ENCODE peak calls at places on chromosomes 3 and 15, in ten cellular contexts. J is germinal center; V is RWPE2; S is T-helper 1 cell; L is nephron progenitor cell; I is fibroblast of lung; B is Daoy; U is frontal cortex; W is activated naive CD4-positive, alpha-beta T cell treated with anti-CD3 and anti-CD28 coated beads for 36 hours; T is stimulated activated CD4-positive, alpha-beta T cell treated with anti-CD3 and anti-CD28 coated beads, Interleukin-1b, Interleukin-23, amount 100 ng/mL, for 24 hours. M is an unnamed sample.
A peak's percentile ranks its signal among the peaks of the same experiment; 100 is the strongest.

GRCh38 chr3:46998121-46998851 is 18.8 kb downstream of the NBEAL2 start:
- DNase-seq in J (peak; percentile 79), V (peak; percentile 44), S (peak; percentile 56), L (peak; percentile 79), I (peak; percentile 39), B (peak; percentile 76), U (peak; percentile 73), W (peak; percentile 81), T (no peak), M (peak; percentile 99)

GRCh38 chr15:32119694-32120330 is 89.5 kb downstream of the CHRNA7 start:
- DNase-seq in J (no peak), V (no peak), S (no peak), L (no peak), I (no peak), B (peak; percentile 18), U (no peak), W (no peak), T (no peak), M (no peak)

GRCh38 chr15:73732911-73733310 is 20.2 kb downstream of the INSYN1 start:
- DNase-seq in J (no peak), V (no peak), S (no peak), L (no peak), I (no peak), B (no peak), U (no peak), W (no peak), T (no peak), M (no peak)

GRCh38 chr3:13348671-13349396 is 71.3 kb downstream of the NUP210 start:
- DNase-seq in J (no peak), V (no peak), S (no peak), L (peak; percentile 27), I (no peak), B (no peak), U (peak; percentile 40), W (no peak), T (no peak), M (no peak)

GRCh38 chr3:171001957-171002694 is 24.4 kb downstream of the SLC2A2 start:
- DNase-seq in J (no peak), V (no peak), S (no peak), L (no peak), I (peak; percentile 38), B (peak; percentile 65), U (no peak), W (no peak), T (no peak), M (no peak)

GRCh38 chr15:79474252-79474651 is 42.1 kb downstream of the MINAR1 start:
- DNase-seq in J (no peak), V (no peak), S (no peak), L (no peak), I (peak; percentile 61), B (no peak), U (no peak), W (no peak), T (no peak), M (no peak)

GRCh38 chr3:125684199-125684598 is 88.9 kb upstream of the OSBPL11 start:
- DNase-seq in J (no peak), V (no peak), S (no peak), L (peak; percentile 54), I (peak; percentile 81), B (no peak), U (no peak), W (no peak), T (no peak), M (no peak)

GRCh38 chr3:64548200-64548889 is 139.5 kb downstream of the ADAMTS9 start:
- DNase-seq in J (no peak), V (no peak), S (no peak), L (no peak), I (peak; percentile 99), B (no peak), U (no peak), W (no peak), T (no peak), M (no peak)

GRCh38 chr15:48507416-48508065 is 138.0 kb downstream of the FBN1 start:
- DNase-seq in J (peak; percentile 28), V (no peak), S (no peak), L (no peak), I (peak; percentile 68), B (peak; percentile 58), U (peak; percentile 13), W (peak; percentile 8), T (no peak), M (peak; percentile 19)

GRCh38 chr3:19901337-19901736 is 32.7 kb downstream of the EFHB start:
- DNase-seq in J (no peak), V (no peak), S (no peak), L (no peak), I (peak; percentile 33), B (no peak), U (no peak), W (no peak), T (no peak), M (no peak)

GRCh38 chr3:187551419-187551818 is 118.8 kb downstream of the SST start:
- DNase-seq in J (no peak), V (no peak), S (no peak), L (no peak), I (no peak), B (peak; percentile 11), U (no peak), W (no peak), T (no peak), M (no peak)

GRCh38 chr3:138060792-138061191 is 50.8 kb downstream of the CLDN18 start:
- DNase-seq in J (no peak), V (no peak), S (no peak), L (no peak), I (no peak), B (no peak), U (no peak), W (no peak), T (no peak), M (no peak)

GRCh38 chr3:167876603-167877325 is 141.2 kb downstream of the SERPINI1 start:
- DNase-seq in J (no peak), V (no peak), S (no peak), L (no peak), I (peak; percentile 84), B (peak; percentile 50), U (no peak), W (no peak), T (no peak), M (no peak)

GRCh38 chr3:129045675-129046036 is 14.9 kb upstream of the GP9 start:
- DNase-seq in J (peak; percentile 50), V (no peak), S (peak; percentile 22), L (no peak), I (no peak), B (no peak), U (peak; percentile 41), W (peak; percentile 55), T (no peak), M (no peak)

GRCh38 chr3:5205165-5205941 is 17.8 kb downstream of the EDEM1 start:
- DNase-seq in J (no peak), V (no peak), S (no peak), L (no peak), I (no peak), B (no peak), U (no peak), W (no peak), T (no peak), M (no peak)

GRCh38 chr3:8730641-8731040 is 3.0 kb upstream of the CAV3 start:
- DNase-seq in J (no peak), V (no peak), S (no peak), L (no peak), I (peak; percentile 46), B (no peak), U (no peak), W (no peak), T (no peak), M (no peak)

GRCh38 chr3:46646700-46647099 is 34.4 kb downstream of the FAM240A start:
- DNase-seq in J (no peak), V (no peak), S (no peak), L (no peak), I (peak; percentile 65), B (peak; percentile 46), U (no peak), W (no peak), T (no peak), M (no peak)

GRCh38 chr15:57053470-57053869 is 135.0 kb downstream of the TCF12 start:
- DNase-seq in J (no peak), V (no peak), S (no peak), L (no peak), I (no peak), B (no peak), U (no peak), W (no peak), T (no peak), M (no peak)

GRCh38 chr15:57703387-57703786 is 3.1 kb upstream of the POLR2M start:
- DNase-seq in J (no peak), V (no peak), S (peak; percentile 15), L (no peak), I (no peak), B (peak; percentile 25), U (no peak), W (peak; percentile 56), T (no peak), M (no peak)

GRCh38 chr3:100045696-100046095 is 68.6 kb downstream of the FILIP1L start:
- DNase-seq in J (no peak), V (no peak), S (no peak), L (peak; percentile 3), I (peak; percentile 99), B (peak; percentile 92), U (no peak), W (no peak), T (no peak), M (no peak)

GRCh38 chr15:99076109-99076508 is 28.8 kb upstream of the SYNM start:
- DNase-seq in J (no peak), V (no peak), S (no peak), L (no peak), I (no peak), B (no peak), U (no peak), W (no peak), T (no peak), M (no peak)

GRCh38 chr3:108883373-108883772 is 60.8 kb downstream of the TRAT1 start:
- DNase-seq in J (no peak), V (no peak), S (no peak), L (no peak), I (no peak), B (no peak), U (no peak), W (no peak), T (no peak), M (no peak)

GRCh38 chr3:16836505-16837237 is 48.1 kb upstream of the PLCL2 start:
- DNase-seq in J (no peak), V (no peak), S (no peak), L (no peak), I (no peak), B (no peak), U (no peak), W (no peak), T (no peak), M (no peak)

M was measured in HuH-7.5.